ENCODE peak calls at places on chromosomes 3 and 15, in four cellular contexts. B is cardiac fibroblast, P is epithelial cell of prostate, L is dorsolateral prefrontal cortex. H is an unnamed sample.

GRCh38 chr3:41846850-41847249 is 115.1 kb downstream of the ULK4 start:
- DNase-seq in B (no peak), P (no peak), L (no peak), H (no peak)

GRCh38 chr3:11085078-11085840 is 69.0 kb upstream of the HRH1 start:
- DNase-seq in B (peak; percentile 26), P (no peak), L (no peak), H (no peak)

GRCh38 chr15:70111203-70112017 is 13.7 kb upstream of the TLE3 start:
- DNase-seq in B (peak; percentile 93), P (no peak), L (peak; percentile 76), H (no peak)

GRCh38 chr3:149426325-149426724 is 48.2 kb upstream of the TM4SF4 start:
- DNase-seq in B (no peak), P (no peak), L (no peak), H (no peak)

GRCh38 chr3:104787306-104787705 is 579.4 kb upstream of the ALCAM start:
- DNase-seq in B (no peak), P (no peak), L (no peak), H (no peak)

GRCh38 chr15:92809880-92810361 is 90.2 kb upstream of the CHD2 start:
- DNase-seq in B (peak; percentile 60), P (no peak), L (no peak), H (no peak)

GRCh38 chr15:57384024-57384423 is 7.7 kb downstream of the CGNL1 start:
- DNase-seq in B (peak; percentile 74), P (no peak), L (no peak), H (no peak)

GRCh38 chr3:172846706-172847105 is 96.2 kb downstream of the ECT2 start:
- DNase-seq in B (peak; percentile 28), P (no peak), L (no peak), H (no peak)

GRCh38 chr15:25397110-25397509 is 41.7 kb downstream of the UBE3A start:
- DNase-seq in B (peak; percentile 25), P (no peak), L (no peak), H (no peak)

GRCh38 chr3:54358969-54359648 is 236.8 kb downstream of the CACNA2D3 start:
- DNase-seq in B (no peak), P (no peak), L (no peak), H (no peak)

GRCh38 chr3:154170300-154170699 is 49.1 kb downstream of the ARHGEF26 start:
- DNase-seq in B (no peak), P (no peak), L (no peak), H (no peak)

GRCh38 chr15:86743283-86743903 is 663.7 kb downstream of the AGBL1 start:
- DNase-seq in B (no peak), P (peak; percentile 26), L (no peak), H (no peak)

GRCh38 chr15:74958320-74958907 is 1.8 kb upstream of the RPP25 start:
- DNase-seq in B (peak; percentile 52), P (no peak), L (no peak), H (no peak)

GRCh38 chr15:62495670-62496328 is 330.7 kb upstream of the C2CD4B start:
- DNase-seq in B (peak; percentile 90), P (peak; percentile 22), L (peak; percentile 11), H (peak; percentile 11)

GRCh38 chr3:186724911-186725310 is 7.8 kb downstream of the KNG1 start:
- DNase-seq in B (no peak), P (no peak), L (no peak), H (no peak)

GRCh38 chr15:68431792-68432401 is at the start of gene ITGA11:
- DNase-seq in B (peak; percentile 69), P (no peak), L (no peak), H (no peak)

GRCh38 chr3:3817870-3818269 is 18.6 kb downstream of the LRRN1 start:
- DNase-seq in B (no peak), P (no peak), L (no peak), H (no peak)

GRCh38 chr15:76203346-76203745 is 107.9 kb downstream of the ETFA start:
- DNase-seq in B (no peak), P (no peak), L (no peak), H (no peak)

GRCh38 chr3:107589454-107589853 is 66.7 kb downstream of the BBX start:
- DNase-seq in B (no peak), P (no peak), L (no peak), H (no peak)

GRCh38 chr3:194476784-194477183 is 10.0 kb downstream of the ATP13A3 start:
- DNase-seq in B (no peak), P (no peak), L (no peak), H (no peak)

GRCh38 chr3:23767546-23767945 is 38.2 kb upstream of the UBE2E1 start:
- DNase-seq in B (no peak), P (no peak), L (no peak), H (no peak)

GRCh38 chr15:73926191-73927002 is at the start of gene LOXL1:
- DNase-seq in B (peak; percentile 90), P (no peak), L (peak; percentile 20), H (no peak)

GRCh38 chr3:98445949-98446406 is 17.0 kb upstream of the OR5K1 start:
- DNase-seq in B (no peak), P (peak; percentile 98), L (no peak), H (peak; percentile 85)

GRCh38 chr3:45779746-45780735 is 16.3 kb downstream of the SLC6A20 start:
- DNase-seq in B (no peak), P (no peak), L (no peak), H (no peak)

GRCh38 chr15:85782112-85782511 is 12.6 kb downstream of the KLHL25 start:
- DNase-seq in B (no peak), P (no peak), L (no peak), H (no peak)